ENCODE peak calls at places on chromosomes 12 and 14, in nine cellular contexts. W is head of caudate nucleus; U is myocyte; K is iPS-NIHi11; L is fibroblast of mammary gland; C is activated CD8-positive, alpha-beta memory T cell treated with anti-CD3 and anti-CD28 coated beads, Interleukin-2, amount 50 U/mL, for 48 hours; O is stimulated activated CD4-positive, alpha-beta T cell treated with anti-CD3 and anti-CD28 coated beads, TNF-alpha, amount 100 ng/mL, for 24 hours; F is posterior vena cava; I is neural crest cell. T is an unnamed sample.

GRCh38 chr14:35317820-35318219 is 25.6 kb downstream of the PSMA6 start:
- DNase-seq in W (no peak), U (no peak), K (no peak), L (no peak), C (no peak), O (no peak), F (no peak), I (no peak), T (no peak)

GRCh38 chr12:112752298-112752697 is 39.2 kb upstream of the RPH3A start:
- DNase-seq in W (no peak), U (no peak), K (no peak), L (no peak), C (no peak), O (no peak), F (no peak), I (no peak), T (no peak)

GRCh38 chr12:52454411-52455201 is 2.7 kb upstream of the KRT6B start:
- DNase-seq in W (no peak), U (peak), K (no peak), L (peak), C (no peak), O (no peak), F (no peak), I (no peak), T (no peak)

GRCh38 chr12:30975581-30975980 is 49.0 kb downstream of the TSPAN11 start:
- DNase-seq in W (no peak), U (no peak), K (no peak), L (no peak), C (no peak), O (no peak), F (no peak), I (no peak), T (no peak)

GRCh38 chr12:9721394-9722092 is 11.4 kb downstream of the CLECL1 start:
- DNase-seq in W (no peak), U (peak), K (no peak), L (peak), C (no peak), O (no peak), F (no peak), I (no peak), T (no peak)

GRCh38 chr12:6927999-6928702 is 392 bp downstream of the ATN1 start:
- DNase-seq in W (no peak), U (no peak), K (peak), L (no peak), C (no peak), O (no peak), F (peak), I (no peak), T (no peak)

GRCh38 chr12:95836630-95837239 is 22.0 kb upstream of the SNRPF start:
- DNase-seq in W (no peak), U (no peak), K (no peak), L (peak), C (no peak), O (no peak), F (no peak), I (no peak), T (no peak)

GRCh38 chr12:53465679-53466078 is 13.8 kb downstream of the PCBP2 start:
- DNase-seq in W (no peak), U (no peak), K (no peak), L (no peak), C (no peak), O (no peak), F (no peak), I (no peak), T (no peak)

GRCh38 chr14:100445436-100446088 is 122.4 kb downstream of the SLC25A47 start:
- DNase-seq in W (no peak), U (no peak), K (no peak), L (no peak), C (no peak), O (no peak), F (no peak), I (no peak), T (no peak)

GRCh38 chr12:132154941-132155770 is 10.9 kb downstream of the NOC4L start:
- DNase-seq in W (no peak), U (no peak), K (no peak), L (no peak), C (no peak), O (no peak), F (no peak), I (no peak), T (no peak)

GRCh38 chr12:113099364-113099763 is 36.2 kb downstream of the RASAL1 start:
- DNase-seq in W (no peak), U (no peak), K (no peak), L (no peak), C (no peak), O (no peak), F (no peak), I (no peak), T (no peak)

GRCh38 chr12:70365648-70366518 is at the start of gene KCNMB4:
- DNase-seq in W (peak), U (peak), K (peak), L (no peak), C (peak), O (peak), F (peak), I (peak), T (no peak)

GRCh38 chr12:75488553-75488952 is 8.0 kb downstream of the GLIPR1 start:
- DNase-seq in W (no peak), U (peak), K (peak), L (peak), C (no peak), O (no peak), F (no peak), I (no peak), T (no peak)

GRCh38 chr12:53220857-53221202 is 11.2 kb downstream of the RARG start:
- DNase-seq in W (peak), U (peak), K (peak), L (peak), C (peak), O (peak), F (peak), I (peak), T (peak)

GRCh38 chr14:63283501-63284248 is 35.1 kb downstream of the GPHB5 start:
- DNase-seq in W (no peak), U (no peak), K (no peak), L (no peak), C (no peak), O (no peak), F (no peak), I (no peak), T (no peak)

GRCh38 chr14:88599761-88600439 is 37.1 kb downstream of the ZC3H14 start:
- DNase-seq in W (no peak), U (no peak), K (no peak), L (no peak), C (peak), O (peak), F (no peak), I (no peak), T (no peak)

GRCh38 chr14:73457050-73457934 is 1.1 kb downstream of the NUMB start:
- DNase-seq in W (peak), U (peak), K (peak), L (no peak), C (peak), O (no peak), F (peak), I (peak), T (peak)

GRCh38 chr12:24072302-24072701 is 122.8 kb upstream of the SOX5 start:
- DNase-seq in W (no peak), U (no peak), K (no peak), L (no peak), C (no peak), O (no peak), F (no peak), I (no peak), T (no peak)

GRCh38 chr12:12689672-12690287 is 6.2 kb downstream of the GPR19 start:
- DNase-seq in W (no peak), U (no peak), K (no peak), L (no peak), C (no peak), O (no peak), F (no peak), I (no peak), T (no peak)

GRCh38 chr12:130680451-130680990 is 35.6 kb downstream of the RIMBP2 start:
- DNase-seq in W (no peak), U (no peak), K (no peak), L (no peak), C (no peak), O (no peak), F (peak), I (no peak), T (no peak)

GRCh38 chr14:33065634-33066033 is 127.0 kb downstream of the NPAS3 start:
- DNase-seq in W (no peak), U (no peak), K (no peak), L (no peak), C (no peak), O (no peak), F (no peak), I (no peak), T (no peak)

GRCh38 chr12:113860059-113860820 is 105.9 kb downstream of the RBM19 start:
- DNase-seq in W (no peak), U (no peak), K (peak), L (no peak), C (no peak), O (no peak), F (no peak), I (no peak), T (no peak)

GRCh38 chr12:77685112-77685511 is 145.6 kb upstream of the NAV3 start:
- DNase-seq in W (peak), U (peak), K (peak), L (peak), C (no peak), O (no peak), F (no peak), I (peak), T (peak)

GRCh38 chr14:91307046-91307445 is 62.5 kb upstream of the GPR68 start:
- DNase-seq in W (no peak), U (no peak), K (no peak), L (no peak), C (no peak), O (no peak), F (no peak), I (no peak), T (no peak)

GRCh38 chr12:128792881-128793280 is 30.9 kb downstream of the SLC15A4 start:
- DNase-seq in W (no peak), U (no peak), K (no peak), L (no peak), C (no peak), O (no peak), F (no peak), I (no peak), T (no peak)

GRCh38 chr12:117025481-117026151 is 73.6 kb downstream of the TESC start:
- DNase-seq in W (peak), U (peak), K (peak), L (peak), C (peak), O (peak), F (no peak), I (peak), T (peak)

GRCh38 chr12:16350682-16351081 is 3.2 kb downstream of the MGST1 start:
- DNase-seq in W (no peak), U (peak), K (no peak), L (peak), C (no peak), O (no peak), F (peak), I (no peak), T (peak)

GRCh38 chr14:68137704-68138619 is 318.4 kb downstream of the RAD51B start:
- DNase-seq in W (peak), U (peak), K (peak), L (peak), C (no peak), O (no peak), F (no peak), I (peak), T (peak)

GRCh38 chr14:68336165-68336564 is 456.7 kb downstream of the ZFP36L1 start:
- DNase-seq in W (no peak), U (no peak), K (no peak), L (no peak), C (no peak), O (no peak), F (no peak), I (no peak), T (no peak)

GRCh38 chr14:86961106-86961716 is 1031.8 kb downstream of the GALC start:
- DNase-seq in W (no peak), U (peak), K (peak), L (peak), C (no peak), O (no peak), F (no peak), I (no peak), T (no peak)

GRCh38 chr12:77993658-77994057 is 163.0 kb downstream of the NAV3 start:
- DNase-seq in W (no peak), U (no peak), K (no peak), L (no peak), C (no peak), O (no peak), F (no peak), I (no peak), T (no peak)

GRCh38 chr12:111803038-111803626 is 36.4 kb downstream of the ALDH2 start:
- DNase-seq in W (no peak), U (no peak), K (no peak), L (no peak), C (no peak), O (no peak), F (no peak), I (no peak), T (no peak)

GRCh38 chr12:82109243-82109642 is 248.9 kb downstream of the CCDC59 start:
- DNase-seq in W (no peak), U (no peak), K (no peak), L (no peak), C (no peak), O (no peak), F (no peak), I (no peak), T (no peak)

GRCh38 chr12:27048822-27049752 is 26.7 kb downstream of the MED21 start:
- DNase-seq in W (no peak), U (no peak), K (peak), L (peak), C (no peak), O (no peak), F (no peak), I (no peak), T (no peak)